ENCODE peak calls at places on chromosome 19, in five cellular contexts. K is MG63; R is stimulated activated CD4-positive, alpha-beta T cell treated with anti-CD3 and anti-CD28 coated beads, Interleukin-2, amount 100 ng/mL, for 48 hours; C is A172; E is NCI-H1105. J is an unnamed sample.

GRCh38 chr19:2479556-2480194 is 3.7 kb downstream of the GADD45B start:
- DNase-seq in K (no peak), R (no peak), C (no peak), E (no peak), J (no peak)

GRCh38 chr19:49592486-49593232 is 1.7 kb downstream of the PRR12 start:
- DNase-seq in K (no peak), R (no peak), C (no peak), E (no peak), J (no peak)

GRCh38 chr19:53045536-53045935 is 996 bp downstream of the ERVV-2 start:
- DNase-seq in K (no peak), R (no peak), C (no peak), E (no peak), J (no peak)

GRCh38 chr19:39110263-39110967 is 15.2 kb upstream of the PAK4 start:
- DNase-seq in K (peak), R (peak), C (peak), E (peak), J (peak)

GRCh38 chr19:11420429-11420893 is 1.3 kb upstream of the RGL3 start:
- DNase-seq in K (no peak), R (no peak), C (no peak), E (no peak), J (no peak)

GRCh38 chr19:46009530-46010510 is 13.0 kb downstream of the PGLYRP1 start:
- DNase-seq in K (peak), R (peak), C (peak), E (peak), J (peak)

GRCh38 chr19:44548736-44549135 is 19.3 kb upstream of the CEACAM20 start:
- DNase-seq in K (peak), R (no peak), C (peak), E (no peak), J (peak)

GRCh38 chr19:50309396-50310125 is 19.6 kb downstream of the KCNC3 start:
- DNase-seq in K (no peak), R (no peak), C (no peak), E (no peak), J (no peak)

GRCh38 chr19:51339313-51339686 is 2.6 kb downstream of the VSIG10L start:
- DNase-seq in K (no peak), R (peak), C (no peak), E (no peak), J (no peak)

GRCh38 chr19:46082728-46083050 is 41.8 kb downstream of the IGFL3 start:
- DNase-seq in K (no peak), R (no peak), C (peak), E (no peak), J (no peak)

GRCh38 chr19:2239771-2240770 is 3.4 kb downstream of the SF3A2 start:
- DNase-seq in K (no peak), R (no peak), C (peak), E (no peak), J (no peak)

GRCh38 chr19:38852231-38853044 is 2.7 kb upstream of the HNRNPL start:
- DNase-seq in K (peak), R (peak), C (peak), E (no peak), J (peak)

GRCh38 chr19:17376935-17377600 is at the start of gene PLVAP:
- DNase-seq in K (no peak), R (no peak), C (no peak), E (no peak), J (no peak)

GRCh38 chr19:2636142-2636896 is 66.2 kb downstream of the GNG7 start:
- DNase-seq in K (no peak), R (no peak), C (no peak), E (no peak), J (no peak)

GRCh38 chr19:58059681-58060080 is 599 bp downstream of the ZNF135 start:
- DNase-seq in K (no peak), R (no peak), C (no peak), E (no peak), J (no peak)

GRCh38 chr19:50906217-50906616 is 5.0 kb downstream of the KLK4 start:
- DNase-seq in K (no peak), R (peak), C (no peak), E (peak), J (peak)

GRCh38 chr19:36915992-36916830 is at the start of the genes ZNF568 and ZNF829:
- DNase-seq in K (peak), R (peak), C (peak), E (peak), J (peak)

GRCh38 chr19:51701468-51702100 is 8.5 kb downstream of the SPACA6 start:
- DNase-seq in K (no peak), R (no peak), C (no peak), E (no peak), J (no peak)

GRCh38 chr19:10420444-10421239 is at the start of gene PDE4A:
- DNase-seq in K (peak), R (peak), C (peak), E (no peak), J (peak)

GRCh38 chr19:1465191-1466016 is 13.6 kb downstream of the C19orf25 start:
- DNase-seq in K (no peak), R (no peak), C (no peak), E (no peak), J (no peak)

GRCh38 chr19:40419780-40420179 is 6.0 kb downstream of the SERTAD1 start:
- DNase-seq in K (no peak), R (no peak), C (no peak), E (no peak), J (no peak)

GRCh38 chr19:12064266-12065099 is at the start of gene ZNF844:
- DNase-seq in K (peak), R (peak), C (no peak), E (no peak), J (peak)

GRCh38 chr19:18098891-18099622 is 1.5 kb downstream of the MAST3 start:
- DNase-seq in K (no peak), R (no peak), C (no peak), E (no peak), J (no peak)

GRCh38 chr19:2627855-2628254 is 74.6 kb downstream of the GNG7 start:
- DNase-seq in K (no peak), R (no peak), C (no peak), E (no peak), J (peak)

GRCh38 chr19:6274756-6275155 is 5.0 kb downstream of the MLLT1 start:
- DNase-seq in K (no peak), R (no peak), C (no peak), E (no peak), J (no peak)

GRCh38 chr19:37078717-37079032 is 442 bp downstream of the ZNF420 start:
- DNase-seq in K (no peak), R (no peak), C (no peak), E (no peak), J (no peak)

GRCh38 chr19:45569619-45570421 is 14.8 kb downstream of the OPA3 start:
- DNase-seq in K (peak), R (peak), C (no peak), E (no peak), J (peak)

GRCh38 chr19:45376045-45376724 is 5.8 kb upstream of the ERCC2 start:
- DNase-seq in K (peak), R (no peak), C (peak), E (no peak), J (peak)

GRCh38 chr19:35253316-35254286 is 4.8 kb downstream of the LSR start:
- DNase-seq in K (no peak), R (no peak), C (no peak), E (no peak), J (no peak)

GRCh38 chr19:18700501-18701249 is 17.2 kb downstream of the CRTC1 start:
- DNase-seq in K (peak), R (peak), C (peak), E (peak), J (peak)

GRCh38 chr19:19447536-19448237 is 42.2 kb downstream of the GATAD2A start:
- DNase-seq in K (no peak), R (no peak), C (no peak), E (no peak), J (no peak)